ENCODE peak calls at places on chromosomes 1 and 21, in nine cellular contexts. S is left lung, A is GM20000, Y is fibroblast of the aortic adventitia, G is Peyer's patch, M is fibroblast of mammary gland, C is testis, B is Caco-2, L is Calu3. X is an unnamed sample.

GRCh38 chr1:180231506-180232420 is 1.7 kb downstream of the LHX4 start:
- DNase-seq in S (peak; percentile 81), Y (peak; percentile 32), M (peak; percentile 47), A (peak; percentile 64), B (no peak), C (peak; percentile 55), G (peak; percentile 51), L (peak; percentile 64), X (no peak)

GRCh38 chr1:223747838-223748335 is 35.5 kb downstream of the CAPN2 start:
- DNase-seq in C (peak; percentile 74), Y (peak; percentile 60), M (peak; percentile 49), S (no peak), A (no peak), L (no peak), G (peak; percentile 63), B (no peak), X (peak; percentile 48)

GRCh38 chr1:178953034-178953433 is 72.7 kb upstream of the FAM20B start:
- DNase-seq in M (peak; percentile 82), C (peak; percentile 77), Y (peak; percentile 60), G (no peak), A (no peak), L (no peak), S (no peak), B (no peak), X (peak; percentile 64)

GRCh38 chr21:25281134-25281533 is 326.1 kb downstream of the MRPL39 start:
- DNase-seq in A (no peak), C (no peak), S (no peak), Y (no peak), L (no peak), M (no peak), B (no peak), G (no peak), X (no peak)

GRCh38 chr1:61399192-61399591 is 316.8 kb downstream of the NFIA start:
- DNase-seq in C (no peak), G (no peak), S (no peak), Y (peak; percentile 31), A (no peak), M (no peak), L (no peak), B (no peak), X (no peak)

GRCh38 chr21:46004168-46004861 is 22.7 kb downstream of the COL6A1 start:
- DNase-seq in G (peak; percentile 29), S (peak; percentile 72), A (no peak), C (peak; percentile 13), Y (no peak), B (no peak), M (no peak), L (no peak), X (peak; percentile 27)

GRCh38 chr1:44672254-44672955 is 1.9 kb downstream of the TMEM53 start:
- DNase-seq in G (no peak), C (no peak), L (no peak), A (no peak), M (peak; percentile 44), S (no peak), Y (peak; percentile 37), B (peak; percentile 33), X (no peak)

GRCh38 chr1:11746795-11747487 is 11.0 kb downstream of the AGTRAP start:
- DNase-seq in C (peak; percentile 85), M (no peak), B (no peak), A (no peak), S (no peak), Y (no peak), G (no peak), L (no peak), X (no peak)

GRCh38 chr1:37149296-37149695 is 115.0 kb upstream of the GRIK3 start:
- DNase-seq in S (no peak), B (no peak), C (no peak), A (no peak), M (no peak), L (no peak), Y (no peak), G (no peak), X (no peak)

GRCh38 chr1:183247066-183247465 is 61.0 kb downstream of the LAMC2 start:
- DNase-seq in S (no peak), B (no peak), M (no peak), G (no peak), Y (no peak), C (no peak), A (no peak), L (no peak), X (no peak)

GRCh38 chr1:33616780-33617179 is 144.3 kb downstream of the ZSCAN20 start:
- DNase-seq in C (no peak), S (no peak), M (no peak), G (no peak), A (no peak), B (no peak), Y (no peak), L (no peak), X (no peak)

GRCh38 chr1:43348343-43348808 is 10.4 kb upstream of the CDC20 start:
- DNase-seq in L (peak; percentile 57), C (no peak), S (no peak), B (peak; percentile 60), A (no peak), G (no peak), Y (no peak), M (no peak), X (no peak)

GRCh38 chr1:178232949-178233348 is 139.0 kb downstream of the RASAL2 start:
- DNase-seq in M (peak; percentile 71), S (no peak), Y (peak; percentile 39), A (no peak), L (no peak), G (no peak), B (no peak), C (no peak), X (no peak)

GRCh38 chr1:231931846-231932454 is 305.4 kb downstream of the DISC1 start:
- DNase-seq in S (no peak), M (peak; percentile 36), B (no peak), A (peak; percentile 16), C (peak; percentile 48), G (no peak), Y (no peak), L (no peak), X (no peak)

GRCh38 chr1:88060112-88060673 is 623.9 kb upstream of the PKN2 start:
- DNase-seq in M (no peak), S (no peak), B (no peak), G (no peak), L (no peak), Y (no peak), C (no peak), A (no peak), X (no peak)

DNA sequence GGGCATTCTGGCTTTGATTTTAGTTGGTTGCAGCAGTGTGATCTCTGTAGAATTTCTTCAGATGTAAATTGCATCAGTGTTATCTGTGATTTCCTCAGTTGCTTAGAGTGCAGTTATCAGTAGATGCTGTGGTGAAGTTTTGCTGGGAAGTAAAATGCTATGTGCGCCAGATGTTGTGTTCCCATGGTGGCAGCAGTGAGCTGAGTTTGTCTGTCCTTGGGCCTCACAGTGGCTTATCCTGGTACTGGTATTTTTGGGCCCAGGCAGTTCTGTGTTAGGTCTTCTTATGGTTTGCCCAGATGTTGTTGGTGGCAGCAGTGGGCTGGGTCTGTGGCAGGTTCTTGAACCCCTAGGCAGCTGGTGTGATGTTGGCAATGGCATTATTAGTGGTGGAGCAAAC is 1242.1 kb downstream of the PLA2G4A start:
- DNase-seq in M (no peak), B (no peak), C (no peak), A (no peak), S (no peak), L (no peak), G (no peak), Y (no peak), X (no peak)
- TF ChIP-seq CTCF in M (no peak), B (no peak), C (no peak), A (no peak), S (no peak), L (no peak), G (no peak), Y (no peak), X (no peak)

DNA sequence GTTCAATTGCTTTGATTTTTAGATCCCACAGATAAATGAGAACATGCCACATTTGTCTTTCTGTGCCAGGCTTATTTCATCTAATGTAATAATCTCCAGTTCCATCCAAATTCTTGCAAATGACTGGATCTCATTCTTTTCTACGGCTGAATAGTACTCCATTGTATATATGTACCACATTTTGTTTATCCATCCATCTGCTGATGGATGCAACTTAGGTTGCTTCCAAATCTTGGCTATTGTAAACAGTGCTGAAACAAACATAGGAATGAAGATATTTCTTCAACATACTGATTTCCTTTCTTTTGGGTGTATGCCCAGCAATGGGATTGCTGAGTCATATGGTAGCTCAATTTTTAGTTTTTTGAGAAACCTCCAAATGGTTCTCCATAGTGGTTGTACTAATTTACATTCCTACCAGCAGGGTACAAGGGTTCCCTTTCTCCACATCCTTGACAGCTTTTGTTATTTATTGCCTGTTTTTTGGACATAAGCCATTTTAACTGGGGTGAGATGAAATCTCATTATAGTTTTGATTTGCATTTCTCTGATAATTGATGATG is 344.4 kb downstream of the KCTD3 start:
- DNase-seq in S (no peak), Y (peak; percentile 41), B (no peak), L (no peak), C (no peak), G (no peak), A (no peak), M (peak; percentile 74), X (no peak)
- TF ChIP-seq CTCF in S (no peak), Y (peak; percentile 13), B (no peak), L (no peak), C (no peak), G (no peak), A (no peak), M (peak; percentile 34), X (no peak)

GRCh38 chr1:206608108-206608698 is 4.1 kb downstream of the EIF2D start:
- DNase-seq in L (peak; percentile 77), G (no peak), A (peak; percentile 61), Y (peak; percentile 49), S (no peak), M (peak; percentile 55), C (peak; percentile 47), B (no peak), X (no peak)

GRCh38 chr1:206609229-206609991 is 2.9 kb downstream of the EIF2D start:
- DNase-seq in Y (no peak), A (peak; percentile 64), M (no peak), G (no peak), L (no peak), B (no peak), S (no peak), C (no peak), X (no peak)

GRCh38 chr1:206604861-206605260 is 7.4 kb downstream of the EIF2D start:
- DNase-seq in A (no peak), L (no peak), S (no peak), Y (no peak), C (no peak), B (no peak), G (no peak), M (no peak), X (no peak)

GRCh38 chr1:206612129-206612876 is at the start of gene EIF2D:
- DNase-seq in L (peak; percentile 99), C (peak; percentile 95), B (peak; percentile 91), S (peak; percentile 99), A (peak; percentile 98), G (peak; percentile 97), Y (peak; percentile 93), M (peak; percentile 89), X (peak; percentile 92)

GRCh38 chr1:206606867-206607266 is 5.4 kb downstream of the EIF2D start:
- DNase-seq in B (no peak), G (no peak), L (peak; percentile 46), Y (peak; percentile 22), S (no peak), C (no peak), M (peak; percentile 43), A (no peak), X (no peak)
- TF ChIP-seq CTCF in B (peak; percentile 77), G (peak; percentile 28), L (peak; percentile 34), Y (peak; percentile 45), S (no peak), C (no peak), M (peak; percentile 56), A (no peak), X (no peak)

GRCh38 chr21:44817914-44818635 is at the start of gene SUMO3:
- DNase-seq in Y (peak; percentile 72), B (peak; percentile 71), G (peak; percentile 91), A (peak; percentile 98), M (peak; percentile 74), L (peak; percentile 83), C (peak; percentile 84), S (peak; percentile 94), X (peak; percentile 88)
- TF ChIP-seq CTCF in Y (no peak), B (no peak), G (no peak), A (no peak), M (no peak), L (no peak), C (no peak), S (no peak), X (no peak)

X was measured in uterus.